ENCODE peak calls at places on chromosomes 2 and 18, in nine cellular contexts. I is amniotic stem cell; K is NCI-H748 treated with DMSO at 0.1 percent for 48 hours; B is astrocyte of the spinal cord; F is brain microvascular endothelial cell; E is omental fat pad; L is activated T-cell treated with anti-CD3 and anti-CD28 coated beads for 1 hour; Y is stimulated activated CD8-positive, alpha-beta memory T cell treated with anti-CD3 and anti-CD28 coated beads, Interleukin-7, amount 100 ng/mL, for 1 hour; R is pulmonary artery endothelial cell. N is an unnamed sample.

GRCh38 chr2:175964195-175964594 is 37.9 kb downstream of the LNPK start:
- DNase-seq in I (no peak), K (no peak), B (no peak), F (no peak), E (no peak), L (no peak), Y (no peak), R (no peak), N (no peak)

GRCh38 chr18:44564922-44565321 is 115.8 kb upstream of the SETBP1 start:
- DNase-seq in I (no peak), K (no peak), B (peak; percentile 49), F (peak; percentile 18), E (no peak), L (no peak), Y (no peak), R (no peak), N (no peak)

GRCh38 chr2:144477281-144477942 is 42.5 kb downstream of the ZEB2 start:
- DNase-seq in I (peak; percentile 8), K (no peak), B (peak; percentile 50), F (no peak), E (no peak), L (no peak), Y (no peak), R (no peak), N (no peak)

GRCh38 chr2:37350034-37350433 is 5.6 kb downstream of the QPCT start:
- DNase-seq in I (no peak), K (peak; percentile 66), B (peak; percentile 28), F (no peak), E (no peak), L (no peak), Y (no peak), R (no peak), N (no peak)

GRCh38 chr2:176669398-176670174 is 400.3 kb downstream of the MTX2 start:
- DNase-seq in I (no peak), K (no peak), B (no peak), F (no peak), E (no peak), L (no peak), Y (no peak), R (no peak), N (no peak)

GRCh38 chr2:220994841-220995240 is 577.3 kb downstream of the EPHA4 start:
- DNase-seq in I (no peak), K (no peak), B (no peak), F (no peak), E (no peak), L (no peak), Y (no peak), R (no peak), N (no peak)

GRCh38 chr2:67938053-67938452 is 124.8 kb downstream of the C1D start:
- DNase-seq in I (no peak), K (no peak), B (peak; percentile 12), F (no peak), E (no peak), L (no peak), Y (no peak), R (no peak), N (no peak)

GRCh38 chr2:120865656-120866055 is 130.0 kb downstream of the GLI2 start:
- DNase-seq in I (no peak), K (no peak), B (no peak), F (no peak), E (no peak), L (no peak), Y (no peak), R (no peak), N (no peak)

N was measured in HS-27A.